ENCODE peak calls at places on chromosomes 6 and 20, in four cellular contexts. One of them, this sample, is unnamed. For H3K4me1, the result is how much of the 10 kb centered on the place peaks cover.

GRCh38 chr6:13445005-13445743 is 42.2 kb downstream of the GFOD1 start:
- DNase-seq in left ventricle myocardium inferior: peak
- DNase-seq in IMR-90: peak
- DNase-seq in left lung: no peak
- DNase-seq in this sample: peak

GRCh38 chr6:48998574-48998973 is 464.5 kb downstream of the MMUT start:
- DNase-seq in left lung: no peak
- DNase-seq in IMR-90: no peak
- DNase-seq in left ventricle myocardium inferior: no peak
- DNase-seq in this sample: no peak

GRCh38 chr20:9344080-9344920 is 170.1 kb upstream of the LAMP5 start:
- DNase-seq in IMR-90: peak
- DNase-seq in left ventricle myocardium inferior: no peak
- DNase-seq in left lung: no peak
- DNase-seq in this sample: no peak

GRCh38 chr6:24668997-24669361 is 2.1 kb downstream of the ACOT13 start:
- DNase-seq in left lung: no peak
- DNase-seq in left ventricle myocardium inferior: no peak
- DNase-seq in IMR-90: no peak
- DNase-seq in this sample: no peak

GRCh38 chr6:122736606-122737005 is 42.9 kb upstream of the FABP7 start:
- DNase-seq in left lung: no peak
- DNase-seq in IMR-90: no peak
- DNase-seq in left ventricle myocardium inferior: no peak
- DNase-seq in this sample: no peak

GRCh38 chr6:149934249-149935156 is 7.3 kb upstream of the ULBP2 start:
- DNase-seq in IMR-90: peak
- DNase-seq in left lung: no peak
- DNase-seq in left ventricle myocardium inferior: no peak
- DNase-seq in this sample: peak

GRCh38 chr6:89122625-89123024 is 4.8 kb upstream of the SRSF12 start:
- DNase-seq in left ventricle myocardium inferior: no peak
- DNase-seq in IMR-90: peak
- DNase-seq in left lung: no peak
- DNase-seq in this sample: no peak

GRCh38 chr20:2164421-2164820 is 62.8 kb downstream of the STK35 start:
- DNase-seq in left ventricle myocardium inferior: no peak
- DNase-seq in IMR-90: no peak
- DNase-seq in left lung: no peak
- DNase-seq in this sample: no peak

GRCh38 chr6:37033255-37033654 is 27.8 kb downstream of the FGD2 start:
- DNase-seq in left lung: no peak
- DNase-seq in IMR-90: peak
- DNase-seq in left ventricle myocardium inferior: no peak
- DNase-seq in this sample: no peak

GRCh38 chr20:13008761-13009681 is at the start of gene SPTLC3:
- DNase-seq in left ventricle myocardium inferior: no peak
- DNase-seq in IMR-90: peak
- DNase-seq in left lung: no peak
- DNase-seq in this sample: peak

GRCh38 chr20:43015566-43015965 is 174.1 kb downstream of the PTPRT start:
- DNase-seq in IMR-90: no peak
- DNase-seq in left ventricle myocardium inferior: no peak
- DNase-seq in left lung: no peak
- DNase-seq in this sample: no peak

GRCh38 chr6:156803353-156803752 is 26.2 kb downstream of the ARID1B start:
- DNase-seq in left lung: no peak
- DNase-seq in left ventricle myocardium inferior: no peak
- DNase-seq in IMR-90: no peak
- DNase-seq in this sample: no peak

GRCh38 chr6:104527761-104528415 is 331.8 kb downstream of the HACE1 start:
- DNase-seq in left ventricle myocardium inferior: no peak
- DNase-seq in IMR-90: no peak
- DNase-seq in left lung: no peak
- DNase-seq in this sample: peak
- TF ChIP-seq CTCF in left ventricle myocardium inferior: peak
- TF ChIP-seq CTCF in IMR-90: peak
- TF ChIP-seq CTCF in left lung: peak
- TF ChIP-seq CTCF in this sample: peak

DNA sequence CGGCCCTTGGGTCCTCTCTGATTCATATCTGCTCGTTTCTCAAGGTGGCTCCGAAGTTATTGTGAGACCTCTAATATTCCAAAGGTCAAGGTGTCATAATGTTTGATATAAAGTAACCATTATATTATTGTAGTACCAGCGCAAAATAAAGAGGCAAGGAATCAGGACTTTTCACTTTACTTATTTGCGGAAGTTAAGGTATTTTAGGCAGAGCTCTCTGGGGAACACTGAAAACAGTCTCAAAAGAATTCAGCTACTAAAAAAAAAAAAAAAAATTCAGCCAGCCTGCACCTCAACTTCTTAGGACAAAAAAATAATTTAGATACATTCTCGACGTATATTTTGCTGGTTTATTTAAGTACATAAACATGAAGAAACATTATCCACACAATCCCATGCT is 2.4 kb downstream of the OSER1 start:
- DNase-seq in left lung: no peak
- DNase-seq in IMR-90: no peak
- DNase-seq in left ventricle myocardium inferior: no peak
- DNase-seq in this sample: no peak
- H3K4me3 ChIP-seq in left lung: no peak
- H3K4me3 ChIP-seq in IMR-90: peak
- H3K4me3 ChIP-seq in left ventricle myocardium inferior: peak
- H3K4me3 ChIP-seq in this sample: no peak

GRCh38 chr6:158867381-158868121 is 48.4 kb upstream of the EZR start:
- DNase-seq in left lung: no peak
- DNase-seq in left ventricle myocardium inferior: no peak
- DNase-seq in IMR-90: no peak
- DNase-seq in this sample: peak
- H3K4me1 ChIP-seq in left lung: under half
- H3K4me1 ChIP-seq in left ventricle myocardium inferior: under half
- H3K4me1 ChIP-seq in IMR-90: under half
- H3K4me1 ChIP-seq in this sample: under half

DNA sequence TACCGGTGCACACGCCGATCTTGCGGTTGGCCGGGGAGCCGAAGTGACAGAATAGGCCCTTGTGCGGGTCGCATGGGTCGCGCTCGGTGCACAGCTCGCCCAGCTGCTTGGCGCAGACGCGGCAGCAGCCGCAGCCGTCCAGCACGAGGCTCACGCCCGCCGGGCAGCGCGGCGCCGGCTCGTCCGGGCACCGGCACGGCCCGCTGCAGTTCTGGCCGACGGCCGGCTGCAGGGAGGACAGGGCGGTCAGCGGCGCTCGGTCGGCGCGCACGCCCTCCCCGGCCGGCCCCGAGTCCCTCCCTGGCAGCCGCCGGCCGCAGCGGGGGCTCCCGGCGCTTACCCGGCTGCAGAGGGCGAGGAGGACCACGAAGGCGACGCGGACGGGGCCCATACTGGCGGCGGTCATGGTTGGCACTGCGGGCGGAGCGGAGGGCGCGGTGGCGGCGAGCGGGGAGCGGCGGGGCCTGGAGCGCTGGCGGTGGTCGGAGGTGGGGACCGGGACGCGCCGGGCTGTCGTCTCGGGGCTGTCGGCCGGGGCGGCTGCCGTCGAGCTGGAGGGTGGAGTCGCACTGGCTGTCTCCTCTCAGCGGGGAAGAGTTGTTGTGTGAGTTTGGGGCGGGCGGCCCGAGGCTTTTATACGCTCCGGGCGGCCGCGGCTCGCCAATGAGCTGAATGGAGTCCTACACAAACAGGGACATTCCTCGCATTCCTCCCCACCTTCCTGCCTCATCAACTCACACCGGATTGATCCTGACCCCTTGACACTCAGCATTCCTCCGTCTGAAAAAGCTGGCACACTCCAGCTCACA is at the start of gene CCN2:
- DNase-seq in IMR-90: peak
- DNase-seq in left lung: peak
- DNase-seq in left ventricle myocardium inferior: peak
- DNase-seq in this sample: peak
- TF ChIP-seq CTCF in IMR-90: no peak
- TF ChIP-seq CTCF in left lung: no peak
- TF ChIP-seq CTCF in left ventricle myocardium inferior: peak
- TF ChIP-seq CTCF in this sample: no peak

GRCh38 chr6:4774296-4774695 is 1.9 kb upstream of the CDYL start:
- DNase-seq in IMR-90: no peak
- DNase-seq in left ventricle myocardium inferior: no peak
- DNase-seq in left lung: no peak
- DNase-seq in this sample: no peak
- H3K4me3 ChIP-seq in IMR-90: no peak
- H3K4me3 ChIP-seq in left ventricle myocardium inferior: peak
- H3K4me3 ChIP-seq in left lung: no peak
- H3K4me3 ChIP-seq in this sample: peak

DNA sequence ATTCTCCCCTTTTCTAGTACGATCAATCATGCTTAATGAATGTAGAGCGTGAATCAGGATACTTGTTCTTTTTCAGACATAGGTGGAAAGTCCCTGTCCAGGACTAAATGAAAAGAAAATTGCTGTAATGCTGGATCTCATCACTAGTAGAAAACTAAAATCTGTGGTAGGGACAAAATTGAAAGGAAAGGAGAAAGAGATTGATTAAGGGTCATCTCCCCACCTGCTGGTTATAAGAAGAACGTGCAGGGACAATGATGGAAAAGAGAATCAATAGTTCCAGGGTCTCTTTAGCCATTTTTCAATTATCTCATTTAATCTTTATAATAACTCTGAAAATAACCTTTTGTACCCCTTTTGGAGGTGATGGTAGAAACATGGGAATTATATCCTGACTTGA is 18.7 kb upstream of the HLA-DRB1 start:
- DNase-seq in left lung: no peak
- DNase-seq in left ventricle myocardium inferior: no peak
- DNase-seq in IMR-90: no peak
- DNase-seq in this sample: no peak
- H3K4me1 ChIP-seq in left lung: under half
- H3K4me1 ChIP-seq in left ventricle myocardium inferior: under half
- H3K4me1 ChIP-seq in IMR-90: under half
- H3K4me1 ChIP-seq in this sample: under half

DNA sequence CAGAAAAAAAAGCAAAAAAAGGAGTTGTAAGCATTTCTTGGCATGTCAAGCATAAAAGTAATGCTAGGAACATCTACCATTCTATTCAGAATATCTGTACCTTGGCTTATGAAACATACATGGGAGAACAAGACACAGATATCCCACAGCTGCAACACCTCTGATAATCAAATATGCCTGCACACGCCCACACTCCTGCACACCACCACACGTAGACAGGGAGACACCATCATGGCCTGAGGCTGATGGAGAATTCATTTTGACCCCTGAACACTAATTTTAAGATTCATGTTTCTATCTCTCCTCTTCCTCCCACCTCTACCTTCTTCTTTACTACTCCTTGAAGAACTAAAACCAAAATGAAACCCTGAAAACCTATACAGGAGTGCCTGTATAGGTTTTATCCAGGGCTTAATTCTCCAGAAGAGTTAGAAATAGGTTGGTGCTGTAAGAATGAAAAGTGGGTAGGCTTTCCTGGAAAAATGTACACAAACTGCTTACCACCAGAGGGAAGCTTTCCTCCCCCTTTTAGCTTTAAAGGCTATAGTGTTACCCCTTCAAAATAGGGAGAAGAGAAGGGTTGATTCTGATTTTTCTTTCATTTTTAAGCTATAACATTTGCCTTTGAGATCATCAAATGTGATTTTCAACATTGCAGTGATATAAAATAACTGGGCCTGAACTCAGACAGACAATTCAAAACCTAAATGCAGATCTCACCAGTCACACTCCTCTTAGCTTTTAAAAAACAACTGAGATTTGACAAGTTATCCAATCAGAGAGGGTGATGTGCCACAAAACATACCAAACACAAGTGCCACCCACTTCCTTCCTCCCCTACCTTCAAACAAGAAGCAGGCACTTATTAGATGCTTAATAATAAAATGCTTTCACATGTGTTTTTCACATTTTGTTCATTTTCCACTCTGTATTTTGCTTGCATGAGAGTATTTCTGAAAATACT is 57.9 kb downstream of the ELOVL5 start:
- DNase-seq in IMR-90: no peak
- DNase-seq in left ventricle myocardium inferior: no peak
- DNase-seq in left lung: no peak
- DNase-seq in this sample: no peak
- TF ChIP-seq CTCF in IMR-90: peak
- TF ChIP-seq CTCF in left ventricle myocardium inferior: no peak
- TF ChIP-seq CTCF in left lung: no peak
- TF ChIP-seq CTCF in this sample: no peak

GRCh38 chr20:17557675-17558006 is 12.2 kb upstream of the DSTN start:
- DNase-seq in left ventricle myocardium inferior: no peak
- DNase-seq in left lung: no peak
- DNase-seq in IMR-90: peak
- DNase-seq in this sample: peak

GRCh38 chr20:17556842-17557674 is 12.8 kb upstream of the DSTN start:
- DNase-seq in left lung: peak
- DNase-seq in IMR-90: peak
- DNase-seq in left ventricle myocardium inferior: peak
- DNase-seq in this sample: peak

GRCh38 chr20:17558941-17559304 is 11.0 kb upstream of the DSTN start:
- DNase-seq in left ventricle myocardium inferior: no peak
- DNase-seq in left lung: no peak
- DNase-seq in IMR-90: no peak
- DNase-seq in this sample: no peak

GRCh38 chr20:17559338-17559737 is 10.5 kb upstream of the DSTN start:
- DNase-seq in left lung: no peak
- DNase-seq in left ventricle myocardium inferior: no peak
- DNase-seq in IMR-90: no peak
- DNase-seq in this sample: no peak

DNA sequence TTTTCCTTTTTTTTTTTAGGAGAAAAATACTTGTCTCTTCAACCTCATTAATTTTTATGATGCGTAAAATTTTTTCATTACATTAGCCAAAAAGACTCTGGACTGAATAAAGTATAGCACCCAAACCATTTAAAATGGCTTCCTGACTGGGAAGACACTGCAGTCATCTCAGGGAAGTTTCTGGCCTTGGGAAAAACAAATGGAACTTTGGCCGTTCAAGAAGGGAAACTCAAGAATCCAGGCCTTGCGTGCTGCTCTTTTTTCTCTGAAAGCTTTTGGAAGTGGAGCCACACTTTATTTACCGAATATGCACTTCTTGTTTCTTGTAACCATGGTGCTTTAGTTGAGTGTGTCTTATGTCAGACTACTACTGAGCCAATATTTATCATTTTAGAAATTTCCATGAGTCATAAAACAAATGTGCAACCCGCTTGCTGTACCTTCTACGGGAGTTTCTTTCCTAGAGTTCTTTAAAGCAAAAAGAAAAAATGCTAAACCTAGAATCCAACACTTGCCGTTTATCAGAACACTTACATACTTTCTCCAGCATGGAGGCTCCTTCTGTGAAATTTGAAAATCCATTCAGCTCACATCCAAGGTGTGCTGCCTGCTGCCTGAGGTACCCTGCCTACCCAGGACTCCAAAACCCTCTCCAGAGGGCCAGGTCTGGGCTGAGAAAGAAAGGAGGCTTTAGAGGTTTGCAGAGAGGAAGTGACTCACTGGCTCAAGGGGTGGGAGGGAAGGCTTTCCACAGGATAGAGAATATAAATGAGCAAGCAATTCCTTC is 11.5 kb upstream of the DSTN start:
- DNase-seq in left ventricle myocardium inferior: no peak
- DNase-seq in IMR-90: peak
- DNase-seq in left lung: no peak
- DNase-seq in this sample: peak
- H3K4me3 ChIP-seq in left ventricle myocardium inferior: peak
- H3K4me3 ChIP-seq in IMR-90: peak
- H3K4me3 ChIP-seq in left lung: no peak
- H3K4me3 ChIP-seq in this sample: no peak

GRCh38 chr20:58902003-58902402 is 49.5 kb downstream of the GNAS start:
- DNase-seq in IMR-90: no peak
- DNase-seq in left lung: no peak
- DNase-seq in left ventricle myocardium inferior: no peak
- DNase-seq in this sample: no peak
- H3K4me1 ChIP-seq in IMR-90: under half
- H3K4me1 ChIP-seq in left lung: under half
- H3K4me1 ChIP-seq in left ventricle myocardium inferior: half or more
- H3K4me1 ChIP-seq in this sample: under half

This sample was measured in colonic mucosa.